ENCODE peak calls at places on chromosome 12, in seven cellular contexts. One of them, this sample, is unnamed.

GRCh38 chr12:71594214-71594948 is 69.3 kb downstream of the ZFC3H1 start:
- DNase-seq in GM12878: no peak
- DNase-seq in HepG2: peak
- DNase-seq in HCT116: peak
- DNase-seq in SK-N-SH: peak
- DNase-seq in H1: no peak
- DNase-seq in K562: peak
- DNase-seq in this sample: peak

GRCh38 chr12:75982974-75983660 is 48.5 kb downstream of the PHLDA1 start:
- DNase-seq in GM12878: no peak
- DNase-seq in HCT116: no peak
- DNase-seq in H1: no peak
- DNase-seq in K562: no peak
- DNase-seq in HepG2: no peak
- DNase-seq in SK-N-SH: no peak
- DNase-seq in this sample: no peak

GRCh38 chr12:49827351-49828099 is 688 bp downstream of the NCKAP5L start:
- DNase-seq in H1: no peak
- DNase-seq in GM12878: no peak
- DNase-seq in HCT116: no peak
- DNase-seq in SK-N-SH: peak
- DNase-seq in K562: peak
- DNase-seq in HepG2: peak
- DNase-seq in this sample: peak

GRCh38 chr12:10753066-10753465 is 29.9 kb upstream of the YBX3 start:
- DNase-seq in GM12878: no peak
- DNase-seq in HCT116: no peak
- DNase-seq in K562: no peak
- DNase-seq in H1: no peak
- DNase-seq in HepG2: no peak
- DNase-seq in SK-N-SH: no peak
- DNase-seq in this sample: peak

GRCh38 chr12:54239568-54239967 is 40.4 kb downstream of the CBX5 start:
- DNase-seq in K562: no peak
- DNase-seq in GM12878: no peak
- DNase-seq in H1: no peak
- DNase-seq in HCT116: no peak
- DNase-seq in SK-N-SH: no peak
- DNase-seq in HepG2: no peak
- DNase-seq in this sample: no peak

GRCh38 chr12:25924535-25925001 is 33.9 kb upstream of the RASSF8 start:
- DNase-seq in SK-N-SH: no peak
- DNase-seq in H1: no peak
- DNase-seq in HepG2: no peak
- DNase-seq in K562: no peak
- DNase-seq in HCT116: no peak
- DNase-seq in GM12878: no peak
- DNase-seq in this sample: no peak

GRCh38 chr12:5715076-5715475 is 230.0 kb downstream of the ANO2 start:
- DNase-seq in SK-N-SH: no peak
- DNase-seq in H1: no peak
- DNase-seq in HepG2: peak
- DNase-seq in HCT116: no peak
- DNase-seq in GM12878: no peak
- DNase-seq in K562: no peak
- DNase-seq in this sample: no peak

GRCh38 chr12:51986834-51987233 is 19.9 kb upstream of the TAMALIN start:
- DNase-seq in GM12878: no peak
- DNase-seq in K562: no peak
- DNase-seq in HepG2: no peak
- DNase-seq in HCT116: no peak
- DNase-seq in H1: no peak
- DNase-seq in SK-N-SH: no peak
- DNase-seq in this sample: no peak

GRCh38 chr12:53295891-53296219 is 513 bp downstream of the PFDN5 start:
- DNase-seq in K562: peak
- DNase-seq in H1: no peak
- DNase-seq in SK-N-SH: no peak
- DNase-seq in HCT116: no peak
- DNase-seq in HepG2: no peak
- DNase-seq in GM12878: no peak
- DNase-seq in this sample: no peak

GRCh38 chr12:12210983-12211382 is 55.9 kb downstream of the LRP6 start:
- DNase-seq in GM12878: no peak
- DNase-seq in SK-N-SH: no peak
- DNase-seq in K562: no peak
- DNase-seq in H1: no peak
- DNase-seq in HCT116: no peak
- DNase-seq in HepG2: no peak
- DNase-seq in this sample: no peak

GRCh38 chr12:78115889-78116288 is 285.2 kb downstream of the NAV3 start:
- DNase-seq in K562: no peak
- DNase-seq in H1: no peak
- DNase-seq in GM12878: no peak
- DNase-seq in HepG2: no peak
- DNase-seq in SK-N-SH: no peak
- DNase-seq in HCT116: no peak
- DNase-seq in this sample: no peak

GRCh38 chr12:2487278-2487677 is 307.5 kb upstream of the FKBP4 start:
- DNase-seq in SK-N-SH: no peak
- DNase-seq in K562: no peak
- DNase-seq in HCT116: no peak
- DNase-seq in HepG2: no peak
- DNase-seq in H1: no peak
- DNase-seq in GM12878: no peak
- DNase-seq in this sample: no peak

GRCh38 chr12:123126294-123127144 is 24.4 kb downstream of the PITPNM2 start:
- DNase-seq in K562: peak
- DNase-seq in HepG2: peak
- DNase-seq in HCT116: peak
- DNase-seq in GM12878: no peak
- DNase-seq in H1: peak
- DNase-seq in SK-N-SH: no peak
- DNase-seq in this sample: no peak

GRCh38 chr12:13209279-13210021 is 12.9 kb downstream of the EMP1 start:
- DNase-seq in K562: no peak
- DNase-seq in H1: no peak
- DNase-seq in HCT116: no peak
- DNase-seq in GM12878: no peak
- DNase-seq in HepG2: no peak
- DNase-seq in SK-N-SH: no peak
- DNase-seq in this sample: no peak

GRCh38 chr12:13211859-13212664 is 15.5 kb downstream of the EMP1 start:
- DNase-seq in HCT116: peak
- DNase-seq in GM12878: no peak
- DNase-seq in HepG2: peak
- DNase-seq in H1: no peak
- DNase-seq in K562: peak
- DNase-seq in SK-N-SH: peak
- DNase-seq in this sample: peak

GRCh38 chr12:13210543-13211190 is 14.1 kb downstream of the EMP1 start:
- DNase-seq in K562: no peak
- DNase-seq in GM12878: no peak
- DNase-seq in H1: no peak
- DNase-seq in SK-N-SH: no peak
- DNase-seq in HCT116: no peak
- DNase-seq in HepG2: no peak
- DNase-seq in this sample: no peak

GRCh38 chr12:13210022-13210539 is 13.6 kb downstream of the EMP1 start:
- DNase-seq in GM12878: no peak
- DNase-seq in HCT116: no peak
- DNase-seq in HepG2: no peak
- DNase-seq in SK-N-SH: peak
- DNase-seq in K562: no peak
- DNase-seq in H1: no peak
- DNase-seq in this sample: no peak

DNA sequence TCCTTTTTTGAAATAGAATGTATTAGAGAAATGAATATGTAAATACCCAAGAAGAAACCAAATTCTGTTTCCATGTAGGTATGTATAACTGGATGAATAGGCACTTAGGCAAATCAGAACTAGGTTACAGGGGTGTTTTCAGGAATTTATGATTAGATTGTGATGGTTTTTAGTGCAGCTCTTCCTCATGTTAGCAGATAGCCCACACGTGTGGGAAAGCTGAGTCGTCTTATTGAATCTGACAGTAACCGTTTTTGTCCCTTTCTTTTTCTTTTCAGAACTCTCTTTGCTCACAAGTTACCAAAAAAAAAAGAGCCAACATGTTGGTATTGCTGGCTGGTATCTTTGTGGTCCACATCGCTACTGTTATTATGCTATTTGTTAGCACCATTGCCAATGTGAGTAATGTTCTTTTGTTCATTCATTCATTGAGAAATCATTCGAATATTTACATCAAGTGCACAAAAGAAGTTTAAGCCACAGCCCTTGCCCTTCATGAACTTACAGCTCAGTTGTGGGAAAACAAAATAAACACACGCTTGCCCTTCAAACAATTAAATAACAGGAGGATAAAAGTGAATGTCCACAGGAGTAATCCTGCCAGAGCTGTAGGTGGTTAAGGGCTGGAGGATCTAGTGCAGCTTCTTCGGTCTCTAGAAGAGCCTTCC is 14.8 kb downstream of the EMP1 start:
- DNase-seq in K562: no peak
- DNase-seq in SK-N-SH: no peak
- DNase-seq in HepG2: no peak
- DNase-seq in GM12878: no peak
- DNase-seq in HCT116: no peak
- DNase-seq in H1: no peak
- DNase-seq in this sample: no peak
- TF ChIP-seq JUND in K562: no peak
- TF ChIP-seq JUND in SK-N-SH: no peak
- TF ChIP-seq JUND in HepG2: no peak
- TF ChIP-seq JUND in GM12878: no peak
- TF ChIP-seq JUND in HCT116: no peak
- TF ChIP-seq JUND in H1: no peak
- TF ChIP-seq JUND in this sample: no peak

GRCh38 chr12:40662366-40662765 is 29.9 kb upstream of the CNTN1 start:
- DNase-seq in K562: no peak
- DNase-seq in HCT116: no peak
- DNase-seq in SK-N-SH: no peak
- DNase-seq in H1: no peak
- DNase-seq in HepG2: no peak
- DNase-seq in GM12878: no peak
- DNase-seq in this sample: no peak

GRCh38 chr12:40668095-40668494 is 24.1 kb upstream of the CNTN1 start:
- DNase-seq in HepG2: no peak
- DNase-seq in HCT116: no peak
- DNase-seq in H1: no peak
- DNase-seq in SK-N-SH: no peak
- DNase-seq in K562: no peak
- DNase-seq in GM12878: no peak
- DNase-seq in this sample: no peak

GRCh38 chr12:40663781-40664180 is 28.5 kb upstream of the CNTN1 start:
- DNase-seq in GM12878: no peak
- DNase-seq in H1: no peak
- DNase-seq in HepG2: no peak
- DNase-seq in K562: no peak
- DNase-seq in SK-N-SH: no peak
- DNase-seq in HCT116: no peak
- DNase-seq in this sample: no peak
- TF ChIP-seq JUND in GM12878: no peak
- TF ChIP-seq JUND in H1: no peak
- TF ChIP-seq JUND in HepG2: no peak
- TF ChIP-seq JUND in K562: no peak
- TF ChIP-seq JUND in SK-N-SH: no peak
- TF ChIP-seq JUND in HCT116: no peak
- TF ChIP-seq JUND in this sample: no peak

DNA sequence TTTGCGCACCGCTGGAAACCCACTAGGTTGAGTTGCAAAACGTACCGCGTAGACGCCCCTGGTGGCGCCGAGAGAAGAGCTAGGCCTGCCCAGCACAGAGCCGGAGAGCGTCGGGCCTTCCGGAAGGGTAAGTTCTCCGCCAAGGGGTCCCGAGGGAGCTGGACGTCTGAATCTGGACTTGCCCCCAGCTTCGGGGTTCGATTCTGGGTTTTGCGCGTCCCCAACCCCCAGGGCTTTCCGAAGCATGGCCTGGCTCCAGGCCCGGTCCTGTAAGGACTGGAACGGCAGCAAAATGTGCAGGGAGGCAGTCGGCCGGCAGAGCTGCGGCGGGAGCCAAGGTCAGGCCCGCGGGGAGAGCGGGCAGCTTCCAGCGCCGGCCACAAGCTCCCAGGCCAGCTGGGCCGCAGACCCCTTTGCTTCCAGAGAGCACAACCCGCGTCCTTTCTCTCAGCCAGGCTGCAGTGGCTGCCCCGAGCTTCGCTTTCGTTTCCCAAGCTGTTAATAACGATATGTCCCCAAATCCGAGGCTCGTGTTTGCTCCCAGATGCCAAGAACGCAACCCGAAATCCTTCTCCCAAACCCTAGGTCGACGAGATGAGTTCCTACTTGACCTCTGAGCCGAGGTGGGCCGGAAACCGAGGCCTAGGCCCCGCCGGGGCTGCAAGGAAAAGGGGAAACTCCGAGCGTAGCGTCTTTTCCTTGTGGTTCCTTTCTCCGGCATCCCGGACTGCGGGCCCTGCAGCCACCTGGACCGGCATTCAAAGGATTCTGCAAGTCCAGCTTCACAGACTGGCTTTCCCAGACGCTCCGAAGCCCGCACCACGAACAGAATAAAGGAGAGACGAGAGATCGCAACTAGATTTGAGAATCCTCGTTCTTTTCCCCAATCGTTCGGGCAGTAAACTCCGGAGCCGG is 3.2 kb upstream of the TBX5 start:
- DNase-seq in HCT116: no peak
- DNase-seq in GM12878: no peak
- DNase-seq in SK-N-SH: no peak
- DNase-seq in HepG2: no peak
- DNase-seq in K562: no peak
- DNase-seq in H1: no peak
- DNase-seq in this sample: no peak
- TF ChIP-seq JUND in HCT116: no peak
- TF ChIP-seq JUND in GM12878: no peak
- TF ChIP-seq JUND in SK-N-SH: no peak
- TF ChIP-seq JUND in HepG2: no peak
- TF ChIP-seq JUND in K562: no peak
- TF ChIP-seq JUND in H1: no peak
- TF ChIP-seq JUND in this sample: no peak

GRCh38 chr12:27550653-27550975 is 26.6 kb downstream of the PPFIBP1 start:
- DNase-seq in H1: no peak
- DNase-seq in GM12878: no peak
- DNase-seq in HCT116: no peak
- DNase-seq in SK-N-SH: no peak
- DNase-seq in K562: no peak
- DNase-seq in HepG2: no peak
- DNase-seq in this sample: no peak

GRCh38 chr12:27548301-27549199 is 24.5 kb downstream of the PPFIBP1 start:
- DNase-seq in GM12878: no peak
- DNase-seq in HCT116: no peak
- DNase-seq in H1: no peak
- DNase-seq in SK-N-SH: no peak
- DNase-seq in HepG2: peak
- DNase-seq in K562: no peak
- DNase-seq in this sample: no peak

GRCh38 chr12:27549231-27549800 is 25.3 kb downstream of the PPFIBP1 start:
- DNase-seq in SK-N-SH: no peak
- DNase-seq in HepG2: peak
- DNase-seq in HCT116: peak
- DNase-seq in K562: no peak
- DNase-seq in H1: no peak
- DNase-seq in GM12878: no peak
- DNase-seq in this sample: no peak

GRCh38 chr12:27551172-27551840 is 27.3 kb downstream of the PPFIBP1 start:
- DNase-seq in SK-N-SH: no peak
- DNase-seq in GM12878: no peak
- DNase-seq in H1: no peak
- DNase-seq in K562: no peak
- DNase-seq in HepG2: no peak
- DNase-seq in HCT116: no peak
- DNase-seq in this sample: no peak

GRCh38 chr12:27549801-27550652 is 26.0 kb downstream of the PPFIBP1 start:
- DNase-seq in HCT116: peak
- DNase-seq in SK-N-SH: no peak
- DNase-seq in GM12878: no peak
- DNase-seq in H1: no peak
- DNase-seq in HepG2: peak
- DNase-seq in K562: peak
- DNase-seq in this sample: no peak
- TF ChIP-seq JUND in HCT116: peak
- TF ChIP-seq JUND in SK-N-SH: no peak
- TF ChIP-seq JUND in GM12878: no peak
- TF ChIP-seq JUND in H1: no peak
- TF ChIP-seq JUND in HepG2: peak
- TF ChIP-seq JUND in K562: peak
- TF ChIP-seq JUND in this sample: no peak